ENCODE peak calls at places on chromosomes 7 and 10, in four cellular contexts. Q is HepG2, B is H1, V is K562. L is an unnamed sample.

GRCh38 chr10:100697070-100697469 is 48.3 kb upstream of the PAX2 start:
- DNase-seq in B (no peak), Q (peak), V (no peak), L (peak)

GRCh38 chr7:12107841-12108249 is 103.2 kb upstream of the TMEM106B start:
- DNase-seq in V (no peak), B (no peak), Q (peak), L (no peak)

GRCh38 chr7:81210092-81211064 is 291.5 kb upstream of the SEMA3C start:
- DNase-seq in Q (no peak), B (no peak), V (no peak), L (no peak)

GRCh38 chr10:116164291-116164690 is 108.7 kb downstream of the GFRA1 start:
- DNase-seq in B (no peak), V (no peak), Q (no peak), L (no peak)

GRCh38 chr7:137169282-137169698 is 174.2 kb downstream of the PTN start:
- DNase-seq in V (no peak), B (peak), Q (peak), L (no peak)

GRCh38 chr7:148699772-148700629 is 1.3 kb downstream of the CUL1 start:
- DNase-seq in B (no peak), Q (peak), V (no peak), L (no peak)

GRCh38 chr10:59876695-59877094 is 29.7 kb downstream of the CCDC6 start:
- DNase-seq in V (no peak), B (no peak), Q (no peak), L (no peak)

GRCh38 chr10:49220031-49220430 is 31.8 kb upstream of the TMEM273 start:
- DNase-seq in Q (no peak), B (no peak), V (no peak), L (no peak)

GRCh38 chr10:50367732-50368131 is 116.4 kb upstream of the ASAH2 start:
- DNase-seq in Q (peak), V (peak), B (no peak), L (peak)

GRCh38 chr7:121102619-121103018 is 114.1 kb downstream of the CPED1 start:
- DNase-seq in Q (no peak), B (no peak), V (no peak), L (no peak)

GRCh38 chr7:158689500-158689899 is 15.1 kb downstream of the NCAPG2 start:
- DNase-seq in B (no peak), V (no peak), Q (no peak), L (no peak)

GRCh38 chr7:8480466-8480865 is 47.1 kb downstream of the NXPH1 start:
- DNase-seq in Q (no peak), V (no peak), B (no peak), L (no peak)

GRCh38 chr10:133279266-133279960 is 2.7 kb upstream of the ADAM8 start:
- DNase-seq in Q (no peak), B (no peak), V (no peak), L (no peak)

GRCh38 chr10:44180321-44181154 is 204.4 kb downstream of the CXCL12 start:
- DNase-seq in V (no peak), B (no peak), Q (no peak), L (no peak)

GRCh38 chr7:124662372-124662771 is 103.2 kb downstream of the GPR37 start:
- DNase-seq in B (no peak), Q (no peak), V (no peak), L (no peak)

GRCh38 chr10:91887075-91887899 is 22.0 kb downstream of the FGFBP3 start:
- DNase-seq in Q (peak), V (no peak), B (peak), L (peak)

GRCh38 chr7:11212080-11212711 is 238.5 kb downstream of the PHF14 start:
- DNase-seq in V (peak), B (no peak), Q (peak), L (peak)

GRCh38 chr10:24721254-24722106 is 2.2 kb downstream of the ARHGAP21 start:
- DNase-seq in Q (no peak), V (peak), B (peak), L (peak)

GRCh38 chr7:4760952-4761351 is 14.5 kb upstream of the AP5Z1 start:
- DNase-seq in Q (no peak), V (no peak), B (no peak), L (no peak)

GRCh38 chr7:134777908-134778580 is 1.4 kb upstream of the CALD1 start:
- DNase-seq in V (no peak), Q (no peak), B (no peak), L (no peak)

GRCh38 chr10:34116780-34117179 is 698.3 kb downstream of the PARD3 start:
- DNase-seq in Q (peak), B (no peak), V (no peak), L (no peak)

GRCh38 chr7:140084972-140085371 is 22.2 kb upstream of the PARP12 start:
- DNase-seq in Q (no peak), B (no peak), V (peak), L (no peak)

GRCh38 chr7:464177-464711 is 55.4 kb downstream of the PDGFA start:
- DNase-seq in B (peak), Q (no peak), V (no peak), L (no peak)

GRCh38 chr10:132704008-132704814 is 81.7 kb downstream of the NKX6-2 start:
- DNase-seq in Q (no peak), B (no peak), V (no peak), L (no peak)

GRCh38 chr10:11156480-11156879 is 138.8 kb downstream of the CELF2 start:
- DNase-seq in B (no peak), Q (no peak), V (no peak), L (no peak)

GRCh38 chr10:133230387-133231195 is 574 bp downstream of the UTF1 start:
- DNase-seq in B (no peak), Q (no peak), V (peak), L (no peak)

DNA sequence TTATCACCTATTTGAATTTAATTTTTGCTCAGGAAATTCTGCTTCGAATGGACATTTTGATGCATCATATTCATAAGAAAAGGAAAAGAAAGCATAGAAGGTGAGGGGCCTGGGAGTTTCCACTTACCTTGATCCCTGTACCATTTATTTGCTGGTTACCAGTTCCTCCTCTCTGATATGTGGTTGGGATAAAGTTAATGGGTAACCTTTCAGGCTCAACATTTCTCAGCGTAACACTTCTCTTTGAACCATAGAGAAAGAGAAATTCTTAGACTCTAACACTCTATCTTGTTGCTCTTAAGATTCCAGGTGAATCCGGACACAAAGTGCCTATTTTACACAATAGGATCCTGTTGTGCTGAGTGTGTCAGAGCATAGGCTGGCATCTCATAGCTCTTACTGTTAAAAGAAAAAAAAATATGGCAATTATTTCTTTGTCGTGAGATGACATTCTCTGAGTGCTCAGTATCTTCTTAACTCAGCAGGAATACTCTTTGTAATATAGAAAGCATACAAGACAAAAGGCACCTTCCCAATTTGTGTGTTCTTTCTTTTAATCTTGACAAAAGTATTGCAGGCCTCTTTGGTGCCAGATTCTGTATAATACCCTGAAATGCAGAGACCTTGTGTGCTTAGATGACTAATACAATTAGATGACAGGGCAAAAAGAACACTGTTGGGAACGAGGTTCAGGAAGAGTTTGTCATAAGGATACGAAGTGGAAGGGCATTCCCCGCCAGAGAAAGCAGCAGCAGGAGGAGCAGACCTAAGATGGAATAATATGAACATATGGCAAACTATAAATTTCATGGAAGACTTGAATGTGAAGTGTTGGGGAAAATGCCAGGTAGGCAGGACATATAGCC is 689.6 kb downstream of the NRG3 start:
- DNase-seq in Q (no peak), B (no peak), V (no peak), L (peak)
- TF ChIP-seq RNF2 in Q (no peak), B (no peak), V (no peak), L (no peak)

GRCh38 chr10:54559498-54559897 is 241.5 kb downstream of the PCDH15 start:
- DNase-seq in V (no peak), B (no peak), Q (no peak), L (no peak)
- TF ChIP-seq MAX in V (no peak), B (no peak), Q (no peak), L (no peak)

GRCh38 chr7:31874631-31875374 is 187.8 kb downstream of the PPP1R17 start:
- DNase-seq in Q (no peak), B (no peak), V (no peak), L (no peak)

GRCh38 chr7:31878875-31879274 is 191.3 kb downstream of the PDE1C start:
- DNase-seq in V (no peak), B (no peak), Q (no peak), L (no peak)

GRCh38 chr7:31873816-31874597 is 187.0 kb downstream of the PPP1R17 start:
- DNase-seq in Q (no peak), B (no peak), V (no peak), L (no peak)

GRCh38 chr7:31875424-31875823 is 188.4 kb downstream of the PPP1R17 start:
- DNase-seq in V (no peak), Q (no peak), B (no peak), L (peak)
- TF ChIP-seq RNF2 in V (no peak), Q (no peak), B (no peak), L (no peak)

DNA sequence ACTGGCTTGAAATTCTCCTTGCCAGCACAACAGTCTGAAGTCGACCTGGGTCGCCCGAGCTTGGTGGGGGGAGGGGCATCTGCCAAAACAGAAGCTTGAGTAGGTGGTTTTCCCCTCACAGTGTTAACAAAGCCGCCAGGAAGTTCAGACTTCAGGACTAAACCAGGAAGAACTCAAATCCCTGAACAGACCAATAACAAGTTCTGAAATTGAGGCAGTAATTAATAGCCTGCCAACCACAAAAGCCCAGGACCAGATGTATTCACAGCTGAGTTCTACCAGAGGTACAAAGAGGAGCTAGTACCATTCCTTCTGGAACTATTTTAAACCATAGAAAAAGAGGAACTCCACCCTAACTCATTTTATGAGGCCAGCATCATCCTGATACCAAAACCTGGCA is 45.3 kb downstream of the LRRC72 start:
- DNase-seq in B (no peak), V (no peak), Q (no peak), L (no peak)
- TF ChIP-seq MAX in B (no peak), V (no peak), Q (no peak), L (no peak)

DNA sequence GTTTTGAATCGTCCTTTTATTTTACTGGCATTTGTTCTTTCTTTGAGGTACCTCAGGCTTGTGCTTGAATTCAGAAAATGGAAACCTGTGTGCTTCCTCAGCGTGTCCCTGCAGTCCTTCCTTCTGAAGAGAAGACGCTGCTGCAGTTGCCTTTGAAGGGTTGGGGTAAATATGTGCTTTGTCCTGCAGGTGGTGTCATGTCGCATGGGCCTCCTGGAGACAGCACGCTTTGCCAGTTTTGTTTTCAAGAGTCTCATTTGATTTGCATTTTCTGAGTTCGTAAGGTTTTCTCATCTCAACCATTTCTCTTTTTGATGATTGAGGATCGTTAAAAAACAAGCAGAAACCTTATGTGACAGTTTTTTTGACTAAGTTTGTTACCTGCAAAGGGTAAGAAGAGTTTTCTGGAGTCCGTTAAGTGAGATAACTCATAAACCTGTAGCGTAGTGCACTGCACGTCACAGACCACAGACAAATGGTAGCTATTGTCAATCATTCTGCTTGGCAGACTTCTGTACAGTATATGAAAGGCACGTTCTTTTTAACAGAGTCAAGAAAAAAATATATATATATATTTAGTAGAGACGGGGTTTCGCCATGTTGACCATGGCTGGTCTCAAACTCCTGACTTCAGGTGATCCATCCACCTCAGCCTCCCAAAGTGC is 57.0 kb downstream of the CDC123 start:
- DNase-seq in B (peak), Q (no peak), V (peak), L (peak)
- TF ChIP-seq RNF2 in B (no peak), Q (no peak), V (no peak), L (no peak)

GRCh38 chr10:97163141-97163540 is 22.6 kb downstream of the SLIT1 start:
- DNase-seq in V (no peak), B (no peak), Q (no peak), L (no peak)
- TF ChIP-seq MAX in V (no peak), B (no peak), Q (no peak), L (no peak)